ENCODE peak calls at places on chromosomes 6 and 20, in five cellular contexts. One of them, this sample, is unnamed.

GRCh38 chr6:116779569-116780164 is 14.1 kb upstream of the FAM162B start:
- DNase-seq in astrocyte of the spinal cord: peak
- DNase-seq in mesothelial cell of epicardium: no peak
- DNase-seq in fibroblast of mammary gland: peak
- DNase-seq in sigmoid colon: no peak
- DNase-seq in this sample: peak

GRCh38 chr6:170291271-170292110 is 613 bp upstream of the DLL1 start:
- DNase-seq in astrocyte of the spinal cord: no peak
- DNase-seq in mesothelial cell of epicardium: no peak
- DNase-seq in fibroblast of mammary gland: no peak
- DNase-seq in sigmoid colon: peak
- DNase-seq in this sample: no peak

GRCh38 chr20:38149880-38150594 is 15.0 kb downstream of the TGM2 start:
- DNase-seq in astrocyte of the spinal cord: no peak
- DNase-seq in mesothelial cell of epicardium: no peak
- DNase-seq in fibroblast of mammary gland: no peak
- DNase-seq in sigmoid colon: no peak
- DNase-seq in this sample: no peak

GRCh38 chr20:4064118-4064962 is 49.0 kb upstream of the RNF24 start:
- DNase-seq in astrocyte of the spinal cord: peak
- DNase-seq in mesothelial cell of epicardium: peak
- DNase-seq in fibroblast of mammary gland: peak
- DNase-seq in sigmoid colon: peak
- DNase-seq in this sample: peak

GRCh38 chr20:51586005-51586440 is 43.5 kb upstream of the NFATC2 start:
- DNase-seq in astrocyte of the spinal cord: peak
- DNase-seq in mesothelial cell of epicardium: no peak
- DNase-seq in fibroblast of mammary gland: peak
- DNase-seq in sigmoid colon: no peak
- DNase-seq in this sample: peak

GRCh38 chr6:15108383-15108715 is 137.5 kb upstream of the JARID2 start:
- DNase-seq in astrocyte of the spinal cord: no peak
- DNase-seq in mesothelial cell of epicardium: no peak
- DNase-seq in fibroblast of mammary gland: no peak
- DNase-seq in sigmoid colon: no peak
- DNase-seq in this sample: no peak

GRCh38 chr20:25479638-25480037 is 72.2 kb downstream of the GINS1 start:
- DNase-seq in astrocyte of the spinal cord: no peak
- DNase-seq in mesothelial cell of epicardium: no peak
- DNase-seq in fibroblast of mammary gland: no peak
- DNase-seq in sigmoid colon: peak
- DNase-seq in this sample: no peak

GRCh38 chr6:131958551-131959470 is 7.6 kb upstream of the CCN2 start:
- DNase-seq in astrocyte of the spinal cord: no peak
- DNase-seq in mesothelial cell of epicardium: no peak
- DNase-seq in fibroblast of mammary gland: no peak
- DNase-seq in sigmoid colon: no peak
- DNase-seq in this sample: no peak

GRCh38 chr6:71393471-71393870 is 104.9 kb downstream of the OGFRL1 start:
- DNase-seq in astrocyte of the spinal cord: peak
- DNase-seq in mesothelial cell of epicardium: no peak
- DNase-seq in fibroblast of mammary gland: peak
- DNase-seq in sigmoid colon: no peak
- DNase-seq in this sample: peak

GRCh38 chr6:44010411-44011349 is 116.6 kb downstream of the MRPL14 start:
- DNase-seq in astrocyte of the spinal cord: peak
- DNase-seq in mesothelial cell of epicardium: no peak
- DNase-seq in fibroblast of mammary gland: peak
- DNase-seq in sigmoid colon: peak
- DNase-seq in this sample: peak

GRCh38 chr6:122947355-122947754 is 48.7 kb upstream of the CLVS2 start:
- DNase-seq in astrocyte of the spinal cord: peak
- DNase-seq in mesothelial cell of epicardium: no peak
- DNase-seq in fibroblast of mammary gland: peak
- DNase-seq in sigmoid colon: no peak
- DNase-seq in this sample: no peak

DNA sequence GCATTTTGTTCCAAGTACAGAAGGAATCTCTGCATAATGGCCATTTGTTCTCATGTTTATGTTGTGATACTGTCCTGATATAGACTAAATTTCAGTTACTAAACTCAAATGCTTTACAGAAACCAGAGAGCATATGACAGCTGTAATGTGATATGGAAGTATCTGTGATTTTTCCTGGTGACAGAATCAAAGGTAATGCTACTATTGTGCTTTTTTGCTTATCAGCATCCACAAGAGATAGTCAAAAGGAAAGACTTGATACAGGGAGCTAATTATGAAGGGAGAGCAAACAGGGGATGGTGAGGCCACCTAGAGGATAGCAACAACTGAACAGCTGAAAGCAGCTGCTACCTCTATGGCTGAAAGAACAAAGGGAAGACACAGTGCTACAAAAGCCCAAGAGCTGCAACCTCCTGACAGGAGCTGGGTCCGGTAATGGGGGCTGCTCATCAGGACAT is 181.4 kb downstream of the PHF3 start:
- DNase-seq in astrocyte of the spinal cord: no peak
- DNase-seq in mesothelial cell of epicardium: no peak
- DNase-seq in fibroblast of mammary gland: peak
- DNase-seq in sigmoid colon: no peak
- DNase-seq in this sample: peak
- TF ChIP-seq CTCF in astrocyte of the spinal cord: peak
- TF ChIP-seq CTCF in mesothelial cell of epicardium: no peak
- TF ChIP-seq CTCF in fibroblast of mammary gland: peak
- TF ChIP-seq CTCF in sigmoid colon: no peak
- TF ChIP-seq CTCF in this sample: peak

GRCh38 chr20:8267009-8267408 is 134.9 kb downstream of the PLCB1 start:
- DNase-seq in astrocyte of the spinal cord: no peak
- DNase-seq in mesothelial cell of epicardium: no peak
- DNase-seq in fibroblast of mammary gland: no peak
- DNase-seq in sigmoid colon: no peak
- DNase-seq in this sample: no peak

GRCh38 chr20:8260837-8261241 is 128.8 kb downstream of the PLCB1 start:
- DNase-seq in astrocyte of the spinal cord: no peak
- DNase-seq in mesothelial cell of epicardium: no peak
- DNase-seq in fibroblast of mammary gland: no peak
- DNase-seq in sigmoid colon: no peak
- DNase-seq in this sample: no peak

GRCh38 chr20:8265588-8265987 is 133.5 kb downstream of the PLCB1 start:
- DNase-seq in astrocyte of the spinal cord: no peak
- DNase-seq in mesothelial cell of epicardium: no peak
- DNase-seq in fibroblast of mammary gland: no peak
- DNase-seq in sigmoid colon: no peak
- DNase-seq in this sample: no peak
- TF ChIP-seq CTCF in astrocyte of the spinal cord: no peak
- TF ChIP-seq CTCF in mesothelial cell of epicardium: no peak
- TF ChIP-seq CTCF in fibroblast of mammary gland: no peak
- TF ChIP-seq CTCF in sigmoid colon: no peak
- TF ChIP-seq CTCF in this sample: no peak

GRCh38 chr20:58629213-58629575 is 21.9 kb upstream of the STX16 start:
- DNase-seq in astrocyte of the spinal cord: no peak
- DNase-seq in mesothelial cell of epicardium: no peak
- DNase-seq in fibroblast of mammary gland: no peak
- DNase-seq in sigmoid colon: no peak
- DNase-seq in this sample: no peak

GRCh38 chr20:58630063-58630462 is 21.0 kb upstream of the STX16 start:
- DNase-seq in astrocyte of the spinal cord: no peak
- DNase-seq in mesothelial cell of epicardium: no peak
- DNase-seq in fibroblast of mammary gland: peak
- DNase-seq in sigmoid colon: no peak
- DNase-seq in this sample: peak

GRCh38 chr20:58627212-58628072 is 23.6 kb upstream of the STX16 start:
- DNase-seq in astrocyte of the spinal cord: no peak
- DNase-seq in mesothelial cell of epicardium: no peak
- DNase-seq in fibroblast of mammary gland: no peak
- DNase-seq in sigmoid colon: no peak
- DNase-seq in this sample: no peak

GRCh38 chr20:58626076-58626475 is 25.0 kb upstream of the STX16 start:
- DNase-seq in astrocyte of the spinal cord: no peak
- DNase-seq in mesothelial cell of epicardium: no peak
- DNase-seq in fibroblast of mammary gland: no peak
- DNase-seq in sigmoid colon: no peak
- DNase-seq in this sample: no peak

GRCh38 chr20:58628491-58629212 is 22.4 kb upstream of the STX16 start:
- DNase-seq in astrocyte of the spinal cord: no peak
- DNase-seq in mesothelial cell of epicardium: no peak
- DNase-seq in fibroblast of mammary gland: no peak
- DNase-seq in sigmoid colon: no peak
- DNase-seq in this sample: no peak
- TF ChIP-seq CTCF in astrocyte of the spinal cord: no peak
- TF ChIP-seq CTCF in mesothelial cell of epicardium: no peak
- TF ChIP-seq CTCF in fibroblast of mammary gland: no peak
- TF ChIP-seq CTCF in sigmoid colon: no peak
- TF ChIP-seq CTCF in this sample: peak

DNA sequence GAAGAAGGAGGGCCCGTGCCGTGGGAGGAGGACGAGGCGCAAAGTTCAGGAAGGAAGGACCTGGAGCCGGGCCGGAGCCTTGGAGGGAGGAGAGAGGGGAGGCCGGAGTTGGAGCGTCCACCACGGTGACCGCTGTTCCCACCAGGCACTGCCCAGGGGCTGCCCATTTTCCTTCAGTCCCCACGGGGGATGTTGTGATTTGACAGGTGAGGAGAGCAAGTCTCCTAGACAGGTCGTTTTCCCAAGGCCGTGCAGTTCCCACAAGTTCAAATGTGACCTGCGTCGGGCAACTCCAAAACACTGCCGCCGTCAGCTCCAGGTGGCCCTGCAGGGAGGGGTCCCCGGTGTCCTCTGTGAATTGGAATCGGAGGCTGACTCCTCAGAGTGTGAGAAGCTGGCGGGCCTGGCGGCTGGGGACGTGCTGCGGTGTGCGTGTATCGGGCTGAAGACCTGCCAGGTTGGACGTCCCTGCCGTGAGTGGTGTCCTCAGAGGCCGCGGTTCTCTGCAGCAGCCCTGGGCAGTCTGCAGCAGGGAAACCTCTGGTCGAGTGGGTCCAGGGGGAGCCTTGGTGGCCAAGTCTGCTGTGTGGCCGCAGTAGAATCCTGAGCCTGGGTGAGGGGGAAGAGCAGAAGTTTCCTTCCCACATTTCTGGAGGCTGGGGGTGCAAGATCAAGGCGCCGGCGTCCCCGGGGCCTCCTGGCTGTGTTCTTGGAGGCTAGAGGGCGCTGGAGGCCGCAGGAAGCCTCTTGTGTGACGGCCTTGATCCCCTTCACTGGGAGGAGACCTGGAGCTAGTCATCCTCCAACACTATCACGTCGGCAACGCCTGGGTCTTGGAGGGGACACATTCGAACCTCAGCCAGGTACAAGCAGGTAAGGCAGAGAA is 115.0 kb upstream of the FRMD1 start:
- DNase-seq in astrocyte of the spinal cord: no peak
- DNase-seq in mesothelial cell of epicardium: no peak
- DNase-seq in fibroblast of mammary gland: no peak
- DNase-seq in sigmoid colon: peak
- DNase-seq in this sample: no peak
- TF ChIP-seq CTCF in astrocyte of the spinal cord: no peak
- TF ChIP-seq CTCF in mesothelial cell of epicardium: no peak
- TF ChIP-seq CTCF in fibroblast of mammary gland: no peak
- TF ChIP-seq CTCF in sigmoid colon: no peak
- TF ChIP-seq CTCF in this sample: no peak

GRCh38 chr6:91167846-91168245 is 581.0 kb upstream of the MAP3K7 start:
- DNase-seq in astrocyte of the spinal cord: no peak
- DNase-seq in mesothelial cell of epicardium: no peak
- DNase-seq in fibroblast of mammary gland: no peak
- DNase-seq in sigmoid colon: no peak
- DNase-seq in this sample: no peak
- TF ChIP-seq CTCF in astrocyte of the spinal cord: peak
- TF ChIP-seq CTCF in mesothelial cell of epicardium: no peak
- TF ChIP-seq CTCF in fibroblast of mammary gland: no peak
- TF ChIP-seq CTCF in sigmoid colon: no peak
- TF ChIP-seq CTCF in this sample: no peak

DNA sequence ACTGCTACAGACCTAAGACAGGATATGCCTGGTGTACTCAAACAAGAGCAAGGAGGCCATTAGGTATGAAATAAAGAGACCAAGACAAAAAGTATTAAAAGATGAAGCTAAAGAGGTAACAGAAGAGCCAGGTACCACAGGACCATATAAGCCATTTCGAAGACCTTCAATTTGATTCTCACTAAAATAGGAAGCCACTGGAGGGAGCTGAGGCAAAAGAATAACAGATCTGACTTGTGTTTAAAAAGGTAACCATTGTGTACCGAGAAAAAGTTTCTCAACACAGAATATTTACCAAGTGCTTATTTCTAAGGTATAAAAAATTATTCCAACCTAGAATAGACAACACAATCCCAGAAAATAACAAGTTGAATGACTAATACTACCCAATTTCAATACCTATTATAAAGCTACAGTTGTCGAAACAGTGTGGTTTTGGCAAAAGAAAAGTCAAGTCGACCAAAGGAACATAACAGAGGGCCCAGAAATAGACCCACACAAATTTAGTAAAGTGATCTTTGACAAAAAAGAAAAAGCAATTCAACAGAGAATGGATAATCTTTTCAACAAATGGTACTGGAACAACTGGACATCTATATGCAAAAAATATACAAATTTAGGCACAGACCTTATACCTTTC is 125.3 kb upstream of the DST start:
- DNase-seq in astrocyte of the spinal cord: peak
- DNase-seq in mesothelial cell of epicardium: no peak
- DNase-seq in fibroblast of mammary gland: no peak
- DNase-seq in sigmoid colon: no peak
- DNase-seq in this sample: no peak
- TF ChIP-seq CTCF in astrocyte of the spinal cord: peak
- TF ChIP-seq CTCF in mesothelial cell of epicardium: no peak
- TF ChIP-seq CTCF in fibroblast of mammary gland: peak
- TF ChIP-seq CTCF in sigmoid colon: no peak
- TF ChIP-seq CTCF in this sample: peak

GRCh38 chr6:126631343-126631742 is 291.4 kb downstream of the CENPW start:
- DNase-seq in astrocyte of the spinal cord: no peak
- DNase-seq in mesothelial cell of epicardium: no peak
- DNase-seq in fibroblast of mammary gland: peak
- DNase-seq in sigmoid colon: no peak
- DNase-seq in this sample: no peak

GRCh38 chr6:126633362-126633761 is 293.4 kb downstream of the CENPW start:
- DNase-seq in astrocyte of the spinal cord: no peak
- DNase-seq in mesothelial cell of epicardium: no peak
- DNase-seq in fibroblast of mammary gland: peak
- DNase-seq in sigmoid colon: no peak
- DNase-seq in this sample: no peak

GRCh38 chr6:126632271-126632670 is 292.4 kb downstream of the CENPW start:
- DNase-seq in astrocyte of the spinal cord: no peak
- DNase-seq in mesothelial cell of epicardium: no peak
- DNase-seq in fibroblast of mammary gland: peak
- DNase-seq in sigmoid colon: no peak
- DNase-seq in this sample: no peak

GRCh38 chr6:126625019-126625418 is 285.1 kb downstream of the CENPW start:
- DNase-seq in astrocyte of the spinal cord: peak
- DNase-seq in mesothelial cell of epicardium: no peak
- DNase-seq in fibroblast of mammary gland: peak
- DNase-seq in sigmoid colon: no peak
- DNase-seq in this sample: peak

GRCh38 chr6:126628125-126628524 is 288.2 kb downstream of the CENPW start:
- DNase-seq in astrocyte of the spinal cord: no peak
- DNase-seq in mesothelial cell of epicardium: no peak
- DNase-seq in fibroblast of mammary gland: no peak
- DNase-seq in sigmoid colon: no peak
- DNase-seq in this sample: no peak
- TF ChIP-seq CTCF in astrocyte of the spinal cord: no peak
- TF ChIP-seq CTCF in mesothelial cell of epicardium: no peak
- TF ChIP-seq CTCF in fibroblast of mammary gland: no peak
- TF ChIP-seq CTCF in sigmoid colon: no peak
- TF ChIP-seq CTCF in this sample: no peak

GRCh38 chr6:168815229-168815628 is 374.2 kb downstream of the SMOC2 start:
- DNase-seq in astrocyte of the spinal cord: no peak
- DNase-seq in mesothelial cell of epicardium: no peak
- DNase-seq in fibroblast of mammary gland: no peak
- DNase-seq in sigmoid colon: no peak
- DNase-seq in this sample: no peak
- TF ChIP-seq CTCF in astrocyte of the spinal cord: peak
- TF ChIP-seq CTCF in mesothelial cell of epicardium: no peak
- TF ChIP-seq CTCF in fibroblast of mammary gland: peak
- TF ChIP-seq CTCF in sigmoid colon: no peak
- TF ChIP-seq CTCF in this sample: no peak